ENCODE peak calls at places on chromosome 2, in six cellular contexts. One of them, this sample, is unnamed.

GRCh38 chr2:108612153-108612513 is 77.9 kb downstream of the LIMS1 start:
- DNase-seq in heart right ventricle: no peak
- DNase-seq in upper lobe of right lung: no peak
- DNase-seq in transverse colon: peak
- DNase-seq in fibroblast of mammary gland: peak
- DNase-seq in astrocyte of the spinal cord: peak
- DNase-seq in this sample: no peak

GRCh38 chr2:10340593-10340975 is 37.9 kb downstream of the HPCAL1 start:
- DNase-seq in heart right ventricle: no peak
- DNase-seq in upper lobe of right lung: no peak
- DNase-seq in transverse colon: no peak
- DNase-seq in fibroblast of mammary gland: no peak
- DNase-seq in astrocyte of the spinal cord: no peak
- DNase-seq in this sample: no peak

GRCh38 chr2:17539993-17540812 is at the start of gene VSNL1:
- DNase-seq in heart right ventricle: peak
- DNase-seq in upper lobe of right lung: peak
- DNase-seq in transverse colon: peak
- DNase-seq in fibroblast of mammary gland: peak
- DNase-seq in astrocyte of the spinal cord: peak
- DNase-seq in this sample: no peak

GRCh38 chr2:73072416-73072815 is 904 bp upstream of the SFXN5 start:
- DNase-seq in heart right ventricle: no peak
- DNase-seq in upper lobe of right lung: no peak
- DNase-seq in transverse colon: no peak
- DNase-seq in fibroblast of mammary gland: no peak
- DNase-seq in astrocyte of the spinal cord: peak
- DNase-seq in this sample: no peak

GRCh38 chr2:102239344-102239743 is 52.5 kb downstream of the IL1RL2 start:
- DNase-seq in heart right ventricle: no peak
- DNase-seq in upper lobe of right lung: no peak
- DNase-seq in transverse colon: no peak
- DNase-seq in fibroblast of mammary gland: no peak
- DNase-seq in astrocyte of the spinal cord: no peak
- DNase-seq in this sample: no peak

GRCh38 chr2:169824373-169825333 is at the start of gene METTL5:
- DNase-seq in heart right ventricle: peak
- DNase-seq in upper lobe of right lung: peak
- DNase-seq in transverse colon: peak
- DNase-seq in fibroblast of mammary gland: peak
- DNase-seq in astrocyte of the spinal cord: peak
- DNase-seq in this sample: peak

GRCh38 chr2:154699560-154699901 is 1.0 kb downstream of the KCNJ3 start:
- DNase-seq in heart right ventricle: no peak
- DNase-seq in upper lobe of right lung: no peak
- DNase-seq in transverse colon: no peak
- DNase-seq in fibroblast of mammary gland: no peak
- DNase-seq in astrocyte of the spinal cord: no peak
- DNase-seq in this sample: no peak

GRCh38 chr2:70967189-70967588 is 11.2 kb upstream of the ANKRD53 start:
- DNase-seq in heart right ventricle: no peak
- DNase-seq in upper lobe of right lung: no peak
- DNase-seq in transverse colon: no peak
- DNase-seq in fibroblast of mammary gland: no peak
- DNase-seq in astrocyte of the spinal cord: no peak
- DNase-seq in this sample: no peak

GRCh38 chr2:27071990-27072830 is 756 bp upstream of the OST4 start:
- DNase-seq in heart right ventricle: peak
- DNase-seq in upper lobe of right lung: no peak
- DNase-seq in transverse colon: peak
- DNase-seq in fibroblast of mammary gland: peak
- DNase-seq in astrocyte of the spinal cord: peak
- DNase-seq in this sample: no peak

GRCh38 chr2:134852518-134852917 is 14.1 kb downstream of the ACMSD start:
- DNase-seq in heart right ventricle: no peak
- DNase-seq in upper lobe of right lung: no peak
- DNase-seq in transverse colon: no peak
- DNase-seq in fibroblast of mammary gland: no peak
- DNase-seq in astrocyte of the spinal cord: no peak
- DNase-seq in this sample: no peak

GRCh38 chr2:217798743-217799552 is 203.8 kb downstream of the TNS1 start:
- DNase-seq in heart right ventricle: no peak
- DNase-seq in upper lobe of right lung: no peak
- DNase-seq in transverse colon: peak
- DNase-seq in fibroblast of mammary gland: no peak
- DNase-seq in astrocyte of the spinal cord: no peak
- DNase-seq in this sample: peak

GRCh38 chr2:201972621-201973255 is 60.9 kb upstream of the FZD7 start:
- DNase-seq in heart right ventricle: no peak
- DNase-seq in upper lobe of right lung: no peak
- DNase-seq in transverse colon: no peak
- DNase-seq in fibroblast of mammary gland: no peak
- DNase-seq in astrocyte of the spinal cord: no peak
- DNase-seq in this sample: no peak
- TF ChIP-seq CTCF in heart right ventricle: no peak
- TF ChIP-seq CTCF in upper lobe of right lung: no peak
- TF ChIP-seq CTCF in transverse colon: no peak
- TF ChIP-seq CTCF in fibroblast of mammary gland: no peak
- TF ChIP-seq CTCF in astrocyte of the spinal cord: no peak
- TF ChIP-seq CTCF in this sample: no peak

GRCh38 chr2:202009563-202009962 is 24.1 kb upstream of the FZD7 start:
- DNase-seq in heart right ventricle: no peak
- DNase-seq in upper lobe of right lung: no peak
- DNase-seq in transverse colon: no peak
- DNase-seq in fibroblast of mammary gland: no peak
- DNase-seq in astrocyte of the spinal cord: no peak
- DNase-seq in this sample: no peak

GRCh38 chr2:202014328-202015034 is 19.2 kb upstream of the FZD7 start:
- DNase-seq in heart right ventricle: no peak
- DNase-seq in upper lobe of right lung: no peak
- DNase-seq in transverse colon: no peak
- DNase-seq in fibroblast of mammary gland: no peak
- DNase-seq in astrocyte of the spinal cord: no peak
- DNase-seq in this sample: no peak

GRCh38 chr2:202007015-202008011 is 26.3 kb upstream of the FZD7 start:
- DNase-seq in heart right ventricle: peak
- DNase-seq in upper lobe of right lung: no peak
- DNase-seq in transverse colon: no peak
- DNase-seq in fibroblast of mammary gland: peak
- DNase-seq in astrocyte of the spinal cord: no peak
- DNase-seq in this sample: no peak

GRCh38 chr2:202005272-202005887 is 28.3 kb upstream of the FZD7 start:
- DNase-seq in heart right ventricle: no peak
- DNase-seq in upper lobe of right lung: no peak
- DNase-seq in transverse colon: no peak
- DNase-seq in fibroblast of mammary gland: no peak
- DNase-seq in astrocyte of the spinal cord: no peak
- DNase-seq in this sample: no peak

GRCh38 chr2:202009019-202009481 is 24.6 kb upstream of the FZD7 start:
- DNase-seq in heart right ventricle: no peak
- DNase-seq in upper lobe of right lung: no peak
- DNase-seq in transverse colon: no peak
- DNase-seq in fibroblast of mammary gland: peak
- DNase-seq in astrocyte of the spinal cord: no peak
- DNase-seq in this sample: no peak
- TF ChIP-seq CTCF in heart right ventricle: no peak
- TF ChIP-seq CTCF in upper lobe of right lung: no peak
- TF ChIP-seq CTCF in transverse colon: no peak
- TF ChIP-seq CTCF in fibroblast of mammary gland: no peak
- TF ChIP-seq CTCF in astrocyte of the spinal cord: no peak
- TF ChIP-seq CTCF in this sample: no peak

DNA sequence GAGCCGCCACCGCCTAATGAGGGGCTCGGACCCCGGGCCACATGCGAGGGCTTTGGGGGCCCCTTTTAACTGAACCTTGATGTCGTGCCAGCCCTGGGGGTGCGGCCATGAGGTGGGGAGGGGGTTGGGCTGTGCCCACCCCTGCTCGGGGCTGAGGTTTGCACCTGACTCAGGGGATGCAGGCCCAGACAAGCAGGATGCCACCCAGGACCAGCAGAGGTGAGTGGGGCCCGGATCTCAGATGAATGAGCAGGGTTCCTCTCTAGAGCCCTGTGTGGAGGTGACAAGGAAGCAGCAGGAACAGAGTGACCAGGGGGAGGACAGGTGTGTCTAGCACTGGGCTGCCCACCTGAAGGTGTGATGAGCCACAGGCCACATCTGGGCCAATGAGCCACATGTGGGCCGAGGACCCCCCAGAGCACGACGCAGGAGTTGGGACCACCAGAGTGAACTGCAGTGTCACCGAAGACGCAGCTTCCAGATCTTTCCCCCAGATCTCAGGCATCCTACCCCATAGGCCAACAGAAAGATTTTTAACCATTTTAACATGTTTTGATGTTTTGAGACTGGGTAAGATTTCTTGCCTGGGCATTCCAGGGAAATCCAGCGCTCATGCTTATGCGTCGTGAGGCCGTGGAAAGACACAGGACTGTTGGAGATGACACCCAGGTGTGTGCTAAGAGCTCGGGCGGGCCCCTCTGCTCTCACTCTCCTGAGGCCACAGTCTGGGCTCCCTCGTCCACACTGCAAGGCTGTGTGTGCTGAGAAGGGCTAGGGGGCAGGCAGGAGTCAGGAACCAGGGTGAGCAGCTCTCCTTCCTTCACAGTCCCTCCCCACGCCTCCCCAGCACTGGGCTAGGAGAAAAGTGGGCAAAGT is 73.6 kb downstream of the DDX1 start:
- DNase-seq in heart right ventricle: no peak
- DNase-seq in upper lobe of right lung: no peak
- DNase-seq in transverse colon: peak
- DNase-seq in fibroblast of mammary gland: no peak
- DNase-seq in astrocyte of the spinal cord: no peak
- DNase-seq in this sample: no peak
- TF ChIP-seq CTCF in heart right ventricle: no peak
- TF ChIP-seq CTCF in upper lobe of right lung: no peak
- TF ChIP-seq CTCF in transverse colon: no peak
- TF ChIP-seq CTCF in fibroblast of mammary gland: no peak
- TF ChIP-seq CTCF in astrocyte of the spinal cord: no peak
- TF ChIP-seq CTCF in this sample: no peak

DNA sequence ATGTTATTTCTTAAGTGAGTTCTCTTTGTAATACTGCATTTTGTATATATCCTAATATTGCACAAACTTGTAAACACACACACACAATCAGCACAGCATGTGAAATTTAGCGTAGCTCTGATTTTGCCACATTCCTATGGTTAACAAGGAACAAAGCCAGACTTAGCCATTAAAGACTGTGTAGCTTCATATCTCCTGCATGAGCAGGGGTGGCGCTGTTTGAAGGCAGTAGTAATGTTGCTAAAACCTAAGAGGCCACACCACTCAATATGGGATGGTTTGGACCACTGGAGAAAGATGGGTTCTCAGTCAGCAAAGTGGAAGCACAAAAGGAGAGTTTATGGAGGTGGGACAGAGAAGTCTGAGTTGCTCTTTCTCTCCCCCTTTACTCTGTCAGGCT is 61.1 kb upstream of the RND3 start:
- DNase-seq in heart right ventricle: no peak
- DNase-seq in upper lobe of right lung: no peak
- DNase-seq in transverse colon: no peak
- DNase-seq in fibroblast of mammary gland: peak
- DNase-seq in astrocyte of the spinal cord: peak
- DNase-seq in this sample: no peak
- TF ChIP-seq CTCF in heart right ventricle: no peak
- TF ChIP-seq CTCF in upper lobe of right lung: no peak
- TF ChIP-seq CTCF in transverse colon: peak
- TF ChIP-seq CTCF in fibroblast of mammary gland: peak
- TF ChIP-seq CTCF in astrocyte of the spinal cord: peak
- TF ChIP-seq CTCF in this sample: no peak